ENCODE peak calls at places on chromosomes 2 and 18, in eight cellular contexts. One of them, this sample, is unnamed.

GRCh38 chr18:51342815-51343214 is 145.3 kb upstream of the MEX3C start:
- DNase-seq in GM12892: no peak
- DNase-seq in Ammon's horn: no peak
- DNase-seq in stimulated activated CD4-positive, alpha-beta T cell treated with anti-CD3 and anti-CD28 coated beads, Interleukin-1b, Interleukin-23, amount 100 ng/mL, for 1 hour: no peak
- DNase-seq in A549: peak
- DNase-seq in activated naive CD4-positive, alpha-beta T cell treated with anti-CD3 and anti-CD28 coated beads, Interleukin-2, amount 50 U/mL, for 16 hours: peak
- DNase-seq in NCI-H1694 treated with DMSO at 0.1 percent for 48 hours: no peak
- DNase-seq in B cell: no peak
- DNase-seq in this sample: no peak

GRCh38 chr2:149906871-149907270 is 319.3 kb upstream of the MMADHC start:
- DNase-seq in NCI-H1694 treated with DMSO at 0.1 percent for 48 hours: no peak
- DNase-seq in GM12892: no peak
- DNase-seq in B cell: no peak
- DNase-seq in activated naive CD4-positive, alpha-beta T cell treated with anti-CD3 and anti-CD28 coated beads, Interleukin-2, amount 50 U/mL, for 16 hours: no peak
- DNase-seq in stimulated activated CD4-positive, alpha-beta T cell treated with anti-CD3 and anti-CD28 coated beads, Interleukin-1b, Interleukin-23, amount 100 ng/mL, for 1 hour: no peak
- DNase-seq in Ammon's horn: no peak
- DNase-seq in A549: no peak
- DNase-seq in this sample: peak

GRCh38 chr2:25187729-25188350 is 19.5 kb upstream of the POMC start:
- DNase-seq in GM12892: no peak
- DNase-seq in activated naive CD4-positive, alpha-beta T cell treated with anti-CD3 and anti-CD28 coated beads, Interleukin-2, amount 50 U/mL, for 16 hours: no peak
- DNase-seq in Ammon's horn: no peak
- DNase-seq in B cell: no peak
- DNase-seq in NCI-H1694 treated with DMSO at 0.1 percent for 48 hours: no peak
- DNase-seq in stimulated activated CD4-positive, alpha-beta T cell treated with anti-CD3 and anti-CD28 coated beads, Interleukin-1b, Interleukin-23, amount 100 ng/mL, for 1 hour: no peak
- DNase-seq in A549: no peak
- DNase-seq in this sample: no peak

GRCh38 chr2:768484-768883 is 91.3 kb upstream of the TMEM18 start:
- DNase-seq in Ammon's horn: no peak
- DNase-seq in A549: no peak
- DNase-seq in activated naive CD4-positive, alpha-beta T cell treated with anti-CD3 and anti-CD28 coated beads, Interleukin-2, amount 50 U/mL, for 16 hours: no peak
- DNase-seq in NCI-H1694 treated with DMSO at 0.1 percent for 48 hours: no peak
- DNase-seq in B cell: no peak
- DNase-seq in stimulated activated CD4-positive, alpha-beta T cell treated with anti-CD3 and anti-CD28 coated beads, Interleukin-1b, Interleukin-23, amount 100 ng/mL, for 1 hour: no peak
- DNase-seq in GM12892: no peak
- DNase-seq in this sample: no peak

GRCh38 chr2:173590278-173590811 is 235.7 kb downstream of the CDCA7 start:
- DNase-seq in activated naive CD4-positive, alpha-beta T cell treated with anti-CD3 and anti-CD28 coated beads, Interleukin-2, amount 50 U/mL, for 16 hours: no peak
- DNase-seq in GM12892: no peak
- DNase-seq in NCI-H1694 treated with DMSO at 0.1 percent for 48 hours: peak
- DNase-seq in B cell: no peak
- DNase-seq in A549: peak
- DNase-seq in stimulated activated CD4-positive, alpha-beta T cell treated with anti-CD3 and anti-CD28 coated beads, Interleukin-1b, Interleukin-23, amount 100 ng/mL, for 1 hour: no peak
- DNase-seq in Ammon's horn: peak
- DNase-seq in this sample: no peak

GRCh38 chr2:10226032-10226724 is 76.5 kb upstream of the HPCAL1 start:
- DNase-seq in activated naive CD4-positive, alpha-beta T cell treated with anti-CD3 and anti-CD28 coated beads, Interleukin-2, amount 50 U/mL, for 16 hours: peak
- DNase-seq in NCI-H1694 treated with DMSO at 0.1 percent for 48 hours: no peak
- DNase-seq in Ammon's horn: no peak
- DNase-seq in A549: no peak
- DNase-seq in GM12892: no peak
- DNase-seq in stimulated activated CD4-positive, alpha-beta T cell treated with anti-CD3 and anti-CD28 coated beads, Interleukin-1b, Interleukin-23, amount 100 ng/mL, for 1 hour: no peak
- DNase-seq in B cell: no peak
- DNase-seq in this sample: no peak

GRCh38 chr2:62801814-62802524 is 96.5 kb downstream of the EHBP1 start:
- DNase-seq in GM12892: no peak
- DNase-seq in Ammon's horn: no peak
- DNase-seq in NCI-H1694 treated with DMSO at 0.1 percent for 48 hours: no peak
- DNase-seq in B cell: no peak
- DNase-seq in stimulated activated CD4-positive, alpha-beta T cell treated with anti-CD3 and anti-CD28 coated beads, Interleukin-1b, Interleukin-23, amount 100 ng/mL, for 1 hour: no peak
- DNase-seq in A549: peak
- DNase-seq in activated naive CD4-positive, alpha-beta T cell treated with anti-CD3 and anti-CD28 coated beads, Interleukin-2, amount 50 U/mL, for 16 hours: no peak
- DNase-seq in this sample: no peak

GRCh38 chr2:129396980-129397599 is 582.4 kb upstream of the RAB6C start:
- DNase-seq in Ammon's horn: peak
- DNase-seq in B cell: no peak
- DNase-seq in GM12892: no peak
- DNase-seq in activated naive CD4-positive, alpha-beta T cell treated with anti-CD3 and anti-CD28 coated beads, Interleukin-2, amount 50 U/mL, for 16 hours: no peak
- DNase-seq in A549: peak
- DNase-seq in stimulated activated CD4-positive, alpha-beta T cell treated with anti-CD3 and anti-CD28 coated beads, Interleukin-1b, Interleukin-23, amount 100 ng/mL, for 1 hour: no peak
- DNase-seq in NCI-H1694 treated with DMSO at 0.1 percent for 48 hours: peak
- DNase-seq in this sample: peak

GRCh38 chr18:32469190-32469611 is 1.5 kb downstream of the GAREM1 start:
- DNase-seq in Ammon's horn: peak
- DNase-seq in A549: peak
- DNase-seq in GM12892: no peak
- DNase-seq in NCI-H1694 treated with DMSO at 0.1 percent for 48 hours: peak
- DNase-seq in activated naive CD4-positive, alpha-beta T cell treated with anti-CD3 and anti-CD28 coated beads, Interleukin-2, amount 50 U/mL, for 16 hours: no peak
- DNase-seq in stimulated activated CD4-positive, alpha-beta T cell treated with anti-CD3 and anti-CD28 coated beads, Interleukin-1b, Interleukin-23, amount 100 ng/mL, for 1 hour: no peak
- DNase-seq in B cell: no peak
- DNase-seq in this sample: peak

GRCh38 chr2:36670881-36671595 is 25.5 kb upstream of the VIT start:
- DNase-seq in GM12892: no peak
- DNase-seq in B cell: no peak
- DNase-seq in A549: no peak
- DNase-seq in Ammon's horn: no peak
- DNase-seq in NCI-H1694 treated with DMSO at 0.1 percent for 48 hours: no peak
- DNase-seq in stimulated activated CD4-positive, alpha-beta T cell treated with anti-CD3 and anti-CD28 coated beads, Interleukin-1b, Interleukin-23, amount 100 ng/mL, for 1 hour: no peak
- DNase-seq in activated naive CD4-positive, alpha-beta T cell treated with anti-CD3 and anti-CD28 coated beads, Interleukin-2, amount 50 U/mL, for 16 hours: no peak
- DNase-seq in this sample: no peak

GRCh38 chr2:53438056-53438455 is 329.5 kb upstream of the CHAC2 start:
- DNase-seq in A549: no peak
- DNase-seq in Ammon's horn: no peak
- DNase-seq in B cell: no peak
- DNase-seq in stimulated activated CD4-positive, alpha-beta T cell treated with anti-CD3 and anti-CD28 coated beads, Interleukin-1b, Interleukin-23, amount 100 ng/mL, for 1 hour: no peak
- DNase-seq in NCI-H1694 treated with DMSO at 0.1 percent for 48 hours: no peak
- DNase-seq in activated naive CD4-positive, alpha-beta T cell treated with anti-CD3 and anti-CD28 coated beads, Interleukin-2, amount 50 U/mL, for 16 hours: no peak
- DNase-seq in GM12892: no peak
- DNase-seq in this sample: no peak

GRCh38 chr2:120763516-120763915 is 27.8 kb downstream of the GLI2 start:
- DNase-seq in B cell: no peak
- DNase-seq in GM12892: no peak
- DNase-seq in Ammon's horn: no peak
- DNase-seq in activated naive CD4-positive, alpha-beta T cell treated with anti-CD3 and anti-CD28 coated beads, Interleukin-2, amount 50 U/mL, for 16 hours: no peak
- DNase-seq in NCI-H1694 treated with DMSO at 0.1 percent for 48 hours: no peak
- DNase-seq in A549: peak
- DNase-seq in stimulated activated CD4-positive, alpha-beta T cell treated with anti-CD3 and anti-CD28 coated beads, Interleukin-1b, Interleukin-23, amount 100 ng/mL, for 1 hour: no peak
- DNase-seq in this sample: no peak

GRCh38 chr2:102126660-102127059 is 15.9 kb upstream of the IL1R1 start:
- DNase-seq in A549: no peak
- DNase-seq in B cell: no peak
- DNase-seq in stimulated activated CD4-positive, alpha-beta T cell treated with anti-CD3 and anti-CD28 coated beads, Interleukin-1b, Interleukin-23, amount 100 ng/mL, for 1 hour: no peak
- DNase-seq in NCI-H1694 treated with DMSO at 0.1 percent for 48 hours: no peak
- DNase-seq in Ammon's horn: no peak
- DNase-seq in GM12892: no peak
- DNase-seq in activated naive CD4-positive, alpha-beta T cell treated with anti-CD3 and anti-CD28 coated beads, Interleukin-2, amount 50 U/mL, for 16 hours: no peak
- DNase-seq in this sample: no peak

GRCh38 chr2:163779970-163780597 is 44.3 kb upstream of the FIGN start:
- DNase-seq in NCI-H1694 treated with DMSO at 0.1 percent for 48 hours: no peak
- DNase-seq in A549: no peak
- DNase-seq in activated naive CD4-positive, alpha-beta T cell treated with anti-CD3 and anti-CD28 coated beads, Interleukin-2, amount 50 U/mL, for 16 hours: no peak
- DNase-seq in GM12892: no peak
- DNase-seq in Ammon's horn: no peak
- DNase-seq in stimulated activated CD4-positive, alpha-beta T cell treated with anti-CD3 and anti-CD28 coated beads, Interleukin-1b, Interleukin-23, amount 100 ng/mL, for 1 hour: no peak
- DNase-seq in B cell: no peak
- DNase-seq in this sample: no peak

GRCh38 chr2:43412121-43412753 is 183.6 kb downstream of the THADA start:
- DNase-seq in stimulated activated CD4-positive, alpha-beta T cell treated with anti-CD3 and anti-CD28 coated beads, Interleukin-1b, Interleukin-23, amount 100 ng/mL, for 1 hour: no peak
- DNase-seq in NCI-H1694 treated with DMSO at 0.1 percent for 48 hours: no peak
- DNase-seq in GM12892: no peak
- DNase-seq in activated naive CD4-positive, alpha-beta T cell treated with anti-CD3 and anti-CD28 coated beads, Interleukin-2, amount 50 U/mL, for 16 hours: no peak
- DNase-seq in A549: no peak
- DNase-seq in Ammon's horn: no peak
- DNase-seq in B cell: no peak
- DNase-seq in this sample: no peak

GRCh38 chr2:241103176-241103595 is 1.1 kb upstream of the MTERF4 start:
- DNase-seq in Ammon's horn: no peak
- DNase-seq in B cell: no peak
- DNase-seq in NCI-H1694 treated with DMSO at 0.1 percent for 48 hours: no peak
- DNase-seq in stimulated activated CD4-positive, alpha-beta T cell treated with anti-CD3 and anti-CD28 coated beads, Interleukin-1b, Interleukin-23, amount 100 ng/mL, for 1 hour: no peak
- DNase-seq in activated naive CD4-positive, alpha-beta T cell treated with anti-CD3 and anti-CD28 coated beads, Interleukin-2, amount 50 U/mL, for 16 hours: no peak
- DNase-seq in A549: no peak
- DNase-seq in GM12892: no peak
- DNase-seq in this sample: no peak

GRCh38 chr2:119250891-119251290 is 27.3 kb downstream of the STEAP3 start:
- DNase-seq in NCI-H1694 treated with DMSO at 0.1 percent for 48 hours: no peak
- DNase-seq in Ammon's horn: no peak
- DNase-seq in B cell: peak
- DNase-seq in A549: no peak
- DNase-seq in activated naive CD4-positive, alpha-beta T cell treated with anti-CD3 and anti-CD28 coated beads, Interleukin-2, amount 50 U/mL, for 16 hours: no peak
- DNase-seq in GM12892: no peak
- DNase-seq in stimulated activated CD4-positive, alpha-beta T cell treated with anti-CD3 and anti-CD28 coated beads, Interleukin-1b, Interleukin-23, amount 100 ng/mL, for 1 hour: no peak
- DNase-seq in this sample: no peak

GRCh38 chr2:29046321-29046720 is 28.0 kb downstream of the PCARE start:
- DNase-seq in NCI-H1694 treated with DMSO at 0.1 percent for 48 hours: no peak
- DNase-seq in activated naive CD4-positive, alpha-beta T cell treated with anti-CD3 and anti-CD28 coated beads, Interleukin-2, amount 50 U/mL, for 16 hours: no peak
- DNase-seq in A549: no peak
- DNase-seq in GM12892: no peak
- DNase-seq in stimulated activated CD4-positive, alpha-beta T cell treated with anti-CD3 and anti-CD28 coated beads, Interleukin-1b, Interleukin-23, amount 100 ng/mL, for 1 hour: no peak
- DNase-seq in B cell: no peak
- DNase-seq in Ammon's horn: no peak
- DNase-seq in this sample: no peak

GRCh38 chr2:96869824-96870630 is at the start of gene SEMA4C:
- DNase-seq in activated naive CD4-positive, alpha-beta T cell treated with anti-CD3 and anti-CD28 coated beads, Interleukin-2, amount 50 U/mL, for 16 hours: peak
- DNase-seq in NCI-H1694 treated with DMSO at 0.1 percent for 48 hours: no peak
- DNase-seq in B cell: no peak
- DNase-seq in A549: peak
- DNase-seq in stimulated activated CD4-positive, alpha-beta T cell treated with anti-CD3 and anti-CD28 coated beads, Interleukin-1b, Interleukin-23, amount 100 ng/mL, for 1 hour: no peak
- DNase-seq in Ammon's horn: peak
- DNase-seq in GM12892: no peak
- DNase-seq in this sample: no peak

GRCh38 chr18:48777026-48777736 is 173.6 kb downstream of the SMAD7 start:
- DNase-seq in NCI-H1694 treated with DMSO at 0.1 percent for 48 hours: peak
- DNase-seq in activated naive CD4-positive, alpha-beta T cell treated with anti-CD3 and anti-CD28 coated beads, Interleukin-2, amount 50 U/mL, for 16 hours: peak
- DNase-seq in A549: peak
- DNase-seq in stimulated activated CD4-positive, alpha-beta T cell treated with anti-CD3 and anti-CD28 coated beads, Interleukin-1b, Interleukin-23, amount 100 ng/mL, for 1 hour: peak
- DNase-seq in GM12892: peak
- DNase-seq in B cell: peak
- DNase-seq in Ammon's horn: peak
- DNase-seq in this sample: peak

GRCh38 chr2:72389447-72389846 is 241.8 kb upstream of the CYP26B1 start:
- DNase-seq in activated naive CD4-positive, alpha-beta T cell treated with anti-CD3 and anti-CD28 coated beads, Interleukin-2, amount 50 U/mL, for 16 hours: no peak
- DNase-seq in GM12892: no peak
- DNase-seq in B cell: no peak
- DNase-seq in stimulated activated CD4-positive, alpha-beta T cell treated with anti-CD3 and anti-CD28 coated beads, Interleukin-1b, Interleukin-23, amount 100 ng/mL, for 1 hour: no peak
- DNase-seq in A549: no peak
- DNase-seq in NCI-H1694 treated with DMSO at 0.1 percent for 48 hours: no peak
- DNase-seq in Ammon's horn: no peak
- DNase-seq in this sample: no peak

GRCh38 chr18:74529811-74530583 is 4.3 kb upstream of the CNDP1 start:
- DNase-seq in Ammon's horn: no peak
- DNase-seq in B cell: no peak
- DNase-seq in A549: no peak
- DNase-seq in activated naive CD4-positive, alpha-beta T cell treated with anti-CD3 and anti-CD28 coated beads, Interleukin-2, amount 50 U/mL, for 16 hours: no peak
- DNase-seq in GM12892: no peak
- DNase-seq in stimulated activated CD4-positive, alpha-beta T cell treated with anti-CD3 and anti-CD28 coated beads, Interleukin-1b, Interleukin-23, amount 100 ng/mL, for 1 hour: no peak
- DNase-seq in NCI-H1694 treated with DMSO at 0.1 percent for 48 hours: no peak
- DNase-seq in this sample: no peak